ENCODE peak calls at places on chromosomes 16 and 17, in five cellular contexts. L, F, X, W and E are unnamed samples.

GRCh38 chr16:57479422-57480126 is 6.7 kb downstream of the DOK4 start:
- DNase-seq in F (no peak), W (no peak), X (no peak), L (peak; percentile 65), E (no peak)

GRCh38 chr16:69108069-69108904 is 2.8 kb downstream of the HAS3 start:
- DNase-seq in L (no peak), W (no peak), X (no peak), F (no peak), E (peak; percentile 35)

GRCh38 chr16:28930652-28931051 is 1.1 kb upstream of the CD19 start:
- DNase-seq in L (no peak), F (no peak), X (no peak), W (peak; percentile 97), E (no peak)

GRCh38 chr16:79067600-79067999 is 532.9 kb downstream of the MAF start:
- DNase-seq in F (no peak), W (no peak), X (no peak), L (no peak), E (no peak)

GRCh38 chr17:68294617-68295016 is 3.3 kb downstream of the ARSG start:
- DNase-seq in L (no peak), X (no peak), F (no peak), W (no peak), E (no peak)

GRCh38 chr17:65627892-65628622 is 66.6 kb upstream of the AXIN2 start:
- DNase-seq in W (no peak), L (no peak), X (peak; percentile 12), F (no peak), E (peak; percentile 23)

GRCh38 chr16:7376227-7376626 is 43.6 kb downstream of the RBFOX1 start:
- DNase-seq in X (no peak), F (no peak), L (no peak), W (no peak), E (no peak)

GRCh38 chr16:55439101-55439690 is 39.8 kb upstream of the MMP2 start:
- DNase-seq in W (no peak), L (no peak), F (no peak), X (no peak), E (no peak)

GRCh38 chr16:75298252-75298651 is 46.8 kb upstream of the BCAR1 start:
- DNase-seq in F (no peak), X (no peak), W (no peak), L (no peak), E (no peak)

GRCh38 chr17:12647023-12647422 is 18.7 kb upstream of the MYOCD start:
- DNase-seq in W (no peak), L (no peak), X (no peak), F (no peak), E (no peak)

GRCh38 chr17:36034127-36034526 is 16.4 kb upstream of the CCL23 start:
- DNase-seq in L (no peak), W (no peak), F (peak; percentile 5), X (no peak), E (no peak)

GRCh38 chr16:29761882-29762281 is 16.1 kb upstream of the C16orf54 start:
- DNase-seq in W (no peak), L (no peak), F (no peak), X (no peak), E (no peak)

GRCh38 chr17:40038882-40039513 is 15.2 kb downstream of the MED24 start:
- DNase-seq in W (no peak), X (no peak), L (peak; percentile 89), F (no peak), E (peak; percentile 92)

GRCh38 chr16:239948-240277 is 5.3 kb downstream of the FAM234A start:
- DNase-seq in F (no peak), W (no peak), L (no peak), X (no peak), E (no peak)

GRCh38 chr16:89610108-89610453 is 3.4 kb upstream of the DPEP1 start:
- DNase-seq in F (no peak), L (no peak), X (no peak), W (no peak), E (no peak)

GRCh38 chr16:89605186-89605970 is 8.1 kb upstream of the DPEP1 start:
- DNase-seq in L (no peak), X (no peak), W (no peak), F (no peak), E (no peak)

GRCh38 chr16:89607937-89608740 is 5.3 kb upstream of the DPEP1 start:
- DNase-seq in W (no peak), F (no peak), L (no peak), X (no peak), E (no peak)

GRCh38 chr16:89606006-89606405 is 7.4 kb upstream of the DPEP1 start:
- DNase-seq in X (no peak), F (no peak), W (no peak), L (no peak), E (no peak)

GRCh38 chr16:89607453-89607852 is 6.0 kb upstream of the DPEP1 start:
- DNase-seq in F (no peak), W (no peak), X (no peak), L (no peak), E (no peak)
- TF ChIP-seq CTCF in F (no peak), W (no peak), X (no peak), L (no peak), E (no peak)

GRCh38 chr16:14628806-14629611 is 1.1 kb downstream of the PARN start:
- DNase-seq in W (peak; percentile 30), F (no peak), L (no peak), X (no peak), E (no peak)
- TF ChIP-seq CTCF in W (no peak), F (no peak), L (no peak), X (no peak), E (no peak)

GRCh38 chr17:14808425-14808824 is 456.7 kb downstream of the PMP22 start:
- DNase-seq in X (no peak), W (no peak), L (no peak), F (no peak), E (no peak)

GRCh38 chr17:14815079-14815478 is 450.0 kb downstream of the PMP22 start:
- DNase-seq in F (no peak), X (no peak), W (no peak), L (no peak), E (no peak)

GRCh38 chr17:14818469-14818868 is 446.7 kb downstream of the PMP22 start:
- DNase-seq in X (no peak), W (no peak), L (no peak), F (no peak), E (no peak)

GRCh38 chr17:14813649-14814048 is 451.5 kb downstream of the PMP22 start:
- DNase-seq in X (no peak), L (peak; percentile 49), W (peak; percentile 68), F (no peak), E (no peak)
- TF ChIP-seq CTCF in X (no peak), L (no peak), W (peak; percentile 77), F (peak; percentile 47), E (no peak)

DNA sequence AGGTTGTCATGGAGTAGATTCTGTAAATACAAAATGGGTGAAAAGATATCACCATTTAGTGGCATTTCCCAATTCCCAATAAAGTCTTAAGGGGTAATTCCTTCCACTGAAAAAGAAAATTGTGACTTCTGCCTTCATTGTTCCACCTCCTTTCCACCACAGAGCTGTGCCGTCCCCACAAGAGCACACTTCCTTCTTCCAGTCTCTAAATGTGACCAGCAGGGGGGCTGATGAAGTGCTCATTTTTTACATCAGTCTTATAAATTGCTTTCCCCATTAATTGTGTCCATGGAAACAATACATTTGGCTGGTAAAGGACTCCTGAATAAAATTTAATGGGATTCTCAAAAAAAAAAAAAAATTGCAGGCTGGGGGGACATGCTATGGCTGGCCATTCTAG is 260.8 kb upstream of the PSMD7 start:
- DNase-seq in W (peak; percentile 4), L (no peak), F (no peak), X (no peak), E (peak; percentile 22)
- TF ChIP-seq CTCF in W (peak; percentile 42), L (no peak), F (peak; percentile 40), X (no peak), E (peak; percentile 37)

GRCh38 chr16:25258856-25259179 is 1.2 kb upstream of the ZKSCAN2 start:
- DNase-seq in F (no peak), W (peak; percentile 39), L (no peak), X (no peak), E (no peak)

GRCh38 chr16:25260416-25260815 is 2.8 kb upstream of the ZKSCAN2 start:
- DNase-seq in L (no peak), W (no peak), F (no peak), X (no peak), E (no peak)

GRCh38 chr16:25257956-25258855 is 561 bp upstream of the ZKSCAN2 start:
- DNase-seq in L (peak; percentile 92), F (peak; percentile 79), X (peak; percentile 76), W (peak; percentile 90), E (peak; percentile 96)

GRCh38 chr16:25257504-25257955 is at the start of gene ZKSCAN2:
- DNase-seq in F (peak; percentile 54), X (peak; percentile 93), L (peak; percentile 95), W (peak; percentile 92), E (peak; percentile 97)

DNA sequence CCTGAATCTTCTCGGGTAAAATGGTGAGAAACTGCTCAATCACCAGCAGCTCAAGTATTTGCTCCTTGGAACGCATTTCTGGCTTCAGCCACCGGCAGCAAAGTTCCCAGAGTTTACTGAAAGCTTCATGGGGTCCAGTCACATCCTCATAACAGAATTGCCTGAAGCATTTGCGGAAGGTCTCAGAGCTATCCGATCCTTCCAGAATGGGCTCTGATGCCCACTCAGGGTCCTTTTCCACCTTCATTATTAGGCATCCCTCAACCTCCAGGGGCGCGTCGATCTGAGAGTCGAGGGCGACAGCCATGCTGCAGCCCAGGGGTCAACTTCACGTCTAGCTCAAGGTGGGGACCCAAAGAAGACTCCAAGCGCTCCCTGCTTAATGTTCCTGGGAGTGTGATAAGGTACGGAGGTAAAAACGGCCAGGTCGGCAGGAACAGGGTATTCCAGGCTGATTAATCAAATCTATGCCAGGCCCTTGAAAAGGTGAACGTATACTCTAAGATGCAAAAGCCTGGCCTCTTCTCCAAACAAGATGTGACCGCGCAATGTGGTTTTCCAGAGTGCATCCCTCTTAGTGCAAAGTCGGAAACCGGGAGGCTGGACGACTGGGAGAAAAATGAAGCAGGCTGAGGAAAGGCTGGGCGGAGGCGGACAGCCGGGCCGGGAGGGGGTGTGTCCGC is 683 bp downstream of the ZKSCAN2 start:
- DNase-seq in F (no peak), L (no peak), X (no peak), W (peak; percentile 34), E (peak; percentile 39)
- TF ChIP-seq CTCF in F (peak; percentile 12), L (no peak), X (no peak), W (peak; percentile 49), E (no peak)

GRCh38 chr16:87056083-87056482 is 261.1 kb downstream of the C16orf95 start:
- DNase-seq in X (no peak), W (no peak), L (no peak), F (no peak), E (no peak)
- TF ChIP-seq CTCF in X (no peak), W (no peak), L (no peak), F (no peak), E (no peak)

DNA sequence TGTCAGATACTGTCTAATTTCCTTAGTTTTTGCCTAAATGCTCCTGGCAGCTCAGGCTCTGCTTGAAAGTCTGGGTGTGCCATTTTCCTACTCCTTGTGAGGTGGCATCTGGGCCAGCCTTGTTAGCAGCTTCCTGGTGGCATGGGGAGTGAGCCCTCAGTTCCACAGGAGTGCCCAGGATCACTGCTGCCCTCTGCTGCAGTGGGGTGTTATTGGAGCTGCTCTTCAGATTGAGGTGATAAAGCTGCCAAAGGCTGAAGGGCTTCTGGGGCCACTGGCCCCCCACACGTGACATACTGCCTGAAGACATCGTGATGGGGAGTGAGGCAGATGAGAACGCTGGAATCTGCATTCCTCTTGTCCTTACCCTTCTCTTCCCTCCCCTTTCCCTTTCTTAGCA is 27.4 kb downstream of the CEP95 start:
- DNase-seq in L (no peak), F (no peak), X (no peak), W (peak; percentile 20), E (peak; percentile 11)
- TF ChIP-seq CTCF in L (no peak), F (peak; percentile 18), X (no peak), W (peak; percentile 48), E (no peak)